ENCODE peak calls at places on chromosomes 5 and 9, in eight cellular contexts. A is colonic mucosa, I is glutamatergic neuron, C is ascending aorta, Y is IMR-90, Q is RWPE2, J is A549, X is GM12864. S is an unnamed sample.

GRCh38 chr5:159210306-159210722 is 961 bp upstream of the RNF145 start:
- DNase-seq in A (peak; percentile 58), I (no peak), C (no peak), Y (no peak), Q (no peak), J (peak; percentile 55), X (no peak), S (peak; percentile 54)

GRCh38 chr9:104858271-104858670 is 69.7 kb downstream of the ABCA1 start:
- DNase-seq in A (no peak), I (no peak), C (no peak), Y (peak; percentile 75), Q (no peak), J (no peak), X (no peak), S (no peak)

GRCh38 chr9:83012578-83013260 is 50.2 kb downstream of the RASEF start:
- DNase-seq in A (no peak), I (no peak), C (no peak), Y (no peak), Q (no peak), J (no peak), X (no peak), S (no peak)

GRCh38 chr9:133429641-133430161 is 7.5 kb downstream of the ADAMTS13 start:
- DNase-seq in A (peak; percentile 45), I (peak; percentile 89), C (no peak), Y (peak; percentile 9), Q (no peak), J (peak; percentile 88), X (no peak), S (peak; percentile 67)

GRCh38 chr9:81052846-81053245 is 636.5 kb downstream of the TLE1 start:
- DNase-seq in A (no peak), I (no peak), C (no peak), Y (peak; percentile 71), Q (no peak), J (no peak), X (no peak), S (peak; percentile 33)

GRCh38 chr5:80406980-80407734 is 707 bp upstream of the ZFYVE16 start:
- DNase-seq in A (peak; percentile 38), I (no peak), C (no peak), Y (peak; percentile 1), Q (no peak), J (no peak), X (no peak), S (no peak)

GRCh38 chr9:13983607-13984006 is 330.3 kb downstream of the NFIB start:
- DNase-seq in A (no peak), I (no peak), C (no peak), Y (no peak), Q (no peak), J (no peak), X (no peak), S (no peak)

GRCh38 chr9:125989524-125990180 is 242.5 kb downstream of the PBX3 start:
- DNase-seq in A (no peak), I (no peak), C (no peak), Y (no peak), Q (peak; percentile 49), J (no peak), X (no peak), S (no peak)

GRCh38 chr5:124920909-124921666 is 174.6 kb upstream of the ZNF608 start:
- DNase-seq in A (no peak), I (peak; percentile 22), C (no peak), Y (no peak), Q (no peak), J (no peak), X (no peak), S (no peak)

GRCh38 chr9:72680593-72681317 is 159.3 kb downstream of the TMC1 start:
- DNase-seq in A (no peak), I (peak; percentile 30), C (no peak), Y (no peak), Q (no peak), J (no peak), X (no peak), S (no peak)

GRCh38 chr5:91403404-91403803 is 20.3 kb upstream of the ARRDC3 start:
- DNase-seq in A (no peak), I (no peak), C (no peak), Y (peak; percentile 53), Q (no peak), J (no peak), X (no peak), S (no peak)

GRCh38 chr5:150255659-150256415 is 33.7 kb downstream of the CAMK2A start:
- DNase-seq in A (no peak), I (no peak), C (no peak), Y (peak; percentile 38), Q (no peak), J (no peak), X (no peak), S (no peak)

GRCh38 chr5:65873181-65873580 is 53.2 kb upstream of the ERBIN start:
- DNase-seq in A (no peak), I (no peak), C (no peak), Y (peak; percentile 42), Q (no peak), J (no peak), X (no peak), S (no peak)

GRCh38 chr5:58648846-58649245 is 66.0 kb downstream of the RAB3C start:
- DNase-seq in A (no peak), I (no peak), C (no peak), Y (no peak), Q (no peak), J (no peak), X (no peak), S (no peak)

GRCh38 chr5:81506900-81507588 is 113.1 kb upstream of the ACOT12 start:
- DNase-seq in A (peak; percentile 48), I (no peak), C (peak; percentile 12), Y (peak; percentile 93), Q (no peak), J (peak; percentile 66), X (peak; percentile 80), S (peak; percentile 70)
- TF ChIP-seq CTCF in A (peak; percentile 64), I (peak; percentile 67), C (peak; percentile 78), Y (peak; percentile 96), Q (peak; percentile 98), J (peak; percentile 93), X (peak; percentile 78), S (peak; percentile 96)

GRCh38 chr5:10420926-10421325 is 20.8 kb upstream of the ROPN1L start:
- DNase-seq in A (no peak), I (no peak), C (no peak), Y (peak; percentile 54), Q (no peak), J (no peak), X (no peak), S (no peak)

GRCh38 chr5:10423009-10423408 is 18.7 kb upstream of the ROPN1L start:
- DNase-seq in A (no peak), I (no peak), C (no peak), Y (no peak), Q (no peak), J (no peak), X (no peak), S (no peak)

GRCh38 chr5:10421841-10422691 is 19.6 kb upstream of the ROPN1L start:
- DNase-seq in A (no peak), I (no peak), C (no peak), Y (no peak), Q (no peak), J (no peak), X (no peak), S (no peak)

GRCh38 chr5:10427201-10427600 is 14.5 kb upstream of the ROPN1L start:
- DNase-seq in A (no peak), I (no peak), C (no peak), Y (no peak), Q (no peak), J (no peak), X (no peak), S (no peak)

DNA sequence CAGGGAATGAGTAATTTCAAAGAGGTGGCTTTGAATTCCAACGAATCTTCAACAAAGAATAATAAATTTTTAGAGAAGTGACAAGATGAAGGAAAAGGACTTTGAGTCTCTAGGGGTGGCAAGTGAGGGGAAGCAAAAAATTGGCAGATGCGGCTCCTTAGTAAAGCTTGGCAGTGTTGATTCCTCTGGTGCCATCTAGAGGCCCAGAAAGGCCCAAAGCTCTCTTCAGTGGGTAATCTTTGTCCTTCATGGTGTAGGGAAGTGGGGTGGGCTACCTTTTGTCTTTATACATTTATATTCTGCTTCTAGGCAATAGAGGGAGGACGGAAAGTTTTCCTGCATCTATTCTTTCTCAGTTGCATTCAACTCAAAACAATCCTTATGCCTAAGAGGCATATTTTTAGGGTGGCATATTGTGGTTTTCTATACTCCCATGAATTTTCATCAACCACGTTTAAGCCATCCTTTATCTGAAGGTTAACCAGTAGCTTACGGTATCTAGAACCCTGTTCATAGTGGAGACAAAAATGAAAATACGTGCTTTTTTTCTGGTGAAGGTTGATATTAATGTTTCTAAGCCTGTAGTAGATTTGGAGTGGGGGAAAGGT is 17.5 kb upstream of the ROPN1L start:
- DNase-seq in A (no peak), I (peak; percentile 37), C (no peak), Y (peak; percentile 44), Q (no peak), J (peak; percentile 46), X (no peak), S (peak; percentile 31)
- TF ChIP-seq CTCF in A (no peak), I (no peak), C (peak; percentile 31), Y (peak; percentile 52), Q (peak; percentile 85), J (peak; percentile 66), X (peak; percentile 59), S (peak; percentile 75)

DNA sequence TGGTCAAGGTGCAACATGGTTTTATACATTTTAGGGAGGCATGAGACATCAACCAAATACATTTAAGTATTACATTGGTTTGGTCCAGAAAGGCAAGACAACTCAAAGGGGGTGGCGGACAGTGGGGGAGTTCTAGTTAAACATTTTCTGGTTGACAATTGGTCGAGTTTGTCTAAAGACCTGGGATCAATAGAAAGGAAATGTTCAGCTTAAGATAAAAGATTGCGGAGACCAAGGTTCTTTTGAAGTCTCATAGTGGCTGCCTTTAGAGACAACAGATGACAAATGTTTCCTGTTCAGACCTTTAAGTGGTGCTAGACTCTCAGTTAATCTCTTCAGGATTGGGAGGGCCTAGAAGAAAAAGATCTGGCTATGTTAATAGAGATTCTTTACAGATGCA is 47.7 kb upstream of the TTC39B start:
- DNase-seq in A (no peak), I (no peak), C (no peak), Y (no peak), Q (no peak), J (no peak), X (no peak), S (no peak)
- TF ChIP-seq CTCF in A (no peak), I (no peak), C (no peak), Y (no peak), Q (no peak), J (no peak), X (no peak), S (no peak)

DNA sequence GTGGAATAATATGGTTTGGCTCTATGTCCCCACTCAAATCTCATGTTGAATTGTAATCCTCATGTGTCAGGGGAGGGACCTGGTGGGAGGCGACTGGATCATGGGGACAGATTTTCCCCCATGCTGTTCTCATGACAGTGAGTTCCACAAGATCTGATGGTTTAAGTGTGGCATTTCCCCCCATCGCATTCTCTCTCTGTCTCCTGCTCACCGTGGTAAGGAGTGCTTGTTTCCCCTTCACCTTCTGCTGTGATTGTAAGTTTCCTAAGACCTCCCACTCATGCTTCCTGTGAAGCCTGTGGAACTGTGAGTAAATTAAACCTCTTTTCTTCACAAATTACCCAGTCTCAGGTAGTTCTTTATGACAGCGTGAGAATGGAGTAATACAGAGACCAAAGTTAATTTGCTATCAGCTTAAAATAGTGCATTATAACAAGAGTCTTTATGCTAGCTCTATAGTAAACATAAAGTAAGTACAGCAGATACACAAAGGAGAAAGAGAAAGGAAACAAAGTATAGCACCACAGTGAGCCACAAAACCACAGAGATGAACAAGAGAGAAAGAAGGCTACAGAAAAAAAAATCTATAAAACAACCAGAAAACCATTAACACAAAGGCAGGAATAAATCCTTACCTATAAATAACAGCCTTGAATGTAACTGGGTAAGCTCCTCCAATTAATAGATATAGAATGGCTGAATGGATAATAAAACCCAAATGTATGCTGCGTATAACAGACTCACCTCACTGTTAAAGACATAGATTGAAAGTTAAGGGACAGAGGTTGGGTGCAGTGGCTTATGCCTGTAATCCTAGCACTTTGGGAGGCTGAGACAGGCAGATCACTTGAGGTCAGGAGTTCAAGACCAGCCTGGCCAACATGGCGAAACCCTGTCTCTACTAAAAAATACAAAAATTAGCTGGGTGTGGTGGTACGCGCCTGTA is 39.7 kb downstream of the RAPGEF6 start:
- DNase-seq in A (no peak), I (no peak), C (no peak), Y (no peak), Q (no peak), J (no peak), X (no peak), S (no peak)
- TF ChIP-seq CTCF in A (no peak), I (no peak), C (no peak), Y (no peak), Q (no peak), J (no peak), X (no peak), S (no peak)

S was measured in RWPE1.